ENCODE peak calls at places on chromosomes 11 and 22, in five cellular contexts. T is cardiac muscle cell, A is heart left ventricle, I is transverse colon, Z is HCT116. N is an unnamed sample.

GRCh38 chr11:19225123-19225522 is 15.6 kb downstream of the E2F8 start:
- DNase-seq in T (no peak), A (no peak), I (no peak), Z (no peak), N (no peak)

GRCh38 chr11:122656631-122657101 is 1.1 kb downstream of the UBASH3B start:
- DNase-seq in T (peak; percentile 24), A (peak; percentile 73), I (peak; percentile 30), Z (no peak), N (peak; percentile 11)

GRCh38 chr11:8768625-8769333 is 86.2 kb downstream of the RPL27A start:
- DNase-seq in T (no peak), A (no peak), I (no peak), Z (peak; percentile 72), N (no peak)

GRCh38 chr11:24585192-24585591 is 88.3 kb downstream of the LUZP2 start:
- DNase-seq in T (no peak), A (no peak), I (no peak), Z (no peak), N (no peak)

GRCh38 chr11:73237471-73238290 is 19.6 kb downstream of the P2RY2 start:
- DNase-seq in T (no peak), A (peak; percentile 71), I (no peak), Z (no peak), N (no peak)

GRCh38 chr11:111960916-111961315 is 23.8 kb downstream of the DIXDC1 start:
- DNase-seq in T (no peak), A (no peak), I (peak; percentile 19), Z (no peak), N (no peak)

GRCh38 chr22:39901519-39902146 is 749 bp downstream of the GRAP2 start:
- DNase-seq in T (no peak), A (no peak), I (no peak), Z (no peak), N (no peak)

GRCh38 chr11:128845334-128845780 is 21.7 kb downstream of the KCNJ1 start:
- DNase-seq in T (no peak), A (no peak), I (no peak), Z (no peak), N (no peak)

GRCh38 chr11:57244911-57245310 is 7.9 kb upstream of the APLNR start:
- DNase-seq in T (no peak), A (no peak), I (no peak), Z (no peak), N (no peak)

GRCh38 chr22:30439836-30440235 is 14.3 kb downstream of the MTFP1 start:
- DNase-seq in T (no peak), A (no peak), I (no peak), Z (no peak), N (no peak)

GRCh38 chr11:70579376-70579955 is 181.1 kb downstream of the CTTN start:
- DNase-seq in T (no peak), A (peak; percentile 58), I (no peak), Z (no peak), N (no peak)
- H3K9me3 ChIP-seq in T (no peaks in the 10 kb centered on the region), A (no peaks in the 10 kb centered on the region), I (no peaks in the 10 kb centered on the region), Z (no peaks in the 10 kb centered on the region), N (no peaks in the 10 kb centered on the region)

GRCh38 chr11:33912405-33913361 is 20.8 kb upstream of the LMO2 start:
- DNase-seq in T (no peak), A (no peak), I (no peak), Z (peak; percentile 10), N (no peak)
- H3K9me3 ChIP-seq in T (no peaks in the 10 kb centered on the region), A (no peaks in the 10 kb centered on the region), I (no peaks in the 10 kb centered on the region), Z (no peaks in the 10 kb centered on the region), N (no peaks in the 10 kb centered on the region)

GRCh38 chr11:58998480-58999290 is 59.4 kb downstream of the GLYATL1 start:
- DNase-seq in T (no peak), A (no peak), I (no peak), Z (no peak), N (no peak)

GRCh38 chr11:59000007-59000406 is 60.7 kb downstream of the GLYATL1 start:
- DNase-seq in T (no peak), A (no peak), I (no peak), Z (no peak), N (no peak)

GRCh38 chr11:58994171-58994570 is 54.9 kb downstream of the GLYATL1 start:
- DNase-seq in T (no peak), A (no peak), I (no peak), Z (no peak), N (no peak)

GRCh38 chr11:58999291-58999680 is 60.0 kb downstream of the GLYATL1 start:
- DNase-seq in T (no peak), A (no peak), I (no peak), Z (no peak), N (no peak)
- H3K9me3 ChIP-seq in T (no peaks in the 10 kb centered on the region), A (no peaks in the 10 kb centered on the region), I (no peaks in the 10 kb centered on the region), Z (no peaks in the 10 kb centered on the region), N (no peaks in the 10 kb centered on the region)

GRCh38 chr22:47606426-47606825 is 844.0 kb downstream of the TBC1D22A start:
- DNase-seq in T (no peak), A (no peak), I (no peak), Z (no peak), N (no peak)

GRCh38 chr22:47608421-47608820 is 846.0 kb downstream of the TBC1D22A start:
- DNase-seq in T (no peak), A (no peak), I (no peak), Z (no peak), N (no peak)

GRCh38 chr22:47605886-47606285 is 843.4 kb downstream of the TBC1D22A start:
- DNase-seq in T (no peak), A (no peak), I (no peak), Z (no peak), N (no peak)

GRCh38 chr22:47605441-47605840 is 843.0 kb downstream of the TBC1D22A start:
- DNase-seq in T (no peak), A (no peak), I (no peak), Z (no peak), N (no peak)

DNA sequence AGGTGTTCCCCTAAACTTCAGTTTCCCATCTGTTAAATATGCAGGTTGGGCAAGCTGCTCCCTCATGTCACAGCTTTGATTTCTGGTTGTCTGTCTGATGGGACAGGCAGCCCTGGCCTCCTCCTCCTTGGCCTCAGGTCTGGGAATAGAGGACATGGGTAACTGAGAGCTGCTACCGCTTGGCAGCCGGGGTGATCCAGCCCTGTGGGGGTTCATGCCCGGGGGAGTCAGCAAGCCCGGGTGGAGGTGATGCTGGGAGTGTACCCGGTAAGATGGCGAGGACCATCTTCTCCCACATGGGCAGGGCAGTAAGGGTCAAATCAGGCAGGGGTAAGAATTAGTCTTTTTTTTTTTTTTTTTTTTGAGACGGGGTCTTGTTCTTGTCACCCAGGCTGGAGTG is 845.0 kb downstream of the TBC1D22A start:
- DNase-seq in T (no peak), A (no peak), I (no peak), Z (no peak), N (no peak)
- H3K9me3 ChIP-seq in T (no peaks in the 10 kb centered on the region), A (no peaks in the 10 kb centered on the region), I (no peaks in the 10 kb centered on the region), Z (no peaks in the 10 kb centered on the region), N (no peaks in the 10 kb centered on the region)

GRCh38 chr11:16158426-16158994 is 197.8 kb downstream of the SOX6 start:
- DNase-seq in T (no peak), A (no peak), I (no peak), Z (no peak), N (no peak)
- H3K9me3 ChIP-seq in T (no peaks in the 10 kb centered on the region), A (no peaks in the 10 kb centered on the region), I (no peaks in the 10 kb centered on the region), Z (no peaks in the 10 kb centered on the region), N (no peaks in the 10 kb centered on the region)

GRCh38 chr22:47270463-47271135 is 508.1 kb downstream of the TBC1D22A start:
- DNase-seq in T (no peak), A (no peak), I (no peak), Z (no peak), N (no peak)

GRCh38 chr22:47266329-47266728 is 503.9 kb downstream of the TBC1D22A start:
- DNase-seq in T (no peak), A (no peak), I (no peak), Z (no peak), N (no peak)

GRCh38 chr22:47269689-47270088 is 507.2 kb downstream of the TBC1D22A start:
- DNase-seq in T (no peak), A (no peak), I (no peak), Z (no peak), N (no peak)

DNA sequence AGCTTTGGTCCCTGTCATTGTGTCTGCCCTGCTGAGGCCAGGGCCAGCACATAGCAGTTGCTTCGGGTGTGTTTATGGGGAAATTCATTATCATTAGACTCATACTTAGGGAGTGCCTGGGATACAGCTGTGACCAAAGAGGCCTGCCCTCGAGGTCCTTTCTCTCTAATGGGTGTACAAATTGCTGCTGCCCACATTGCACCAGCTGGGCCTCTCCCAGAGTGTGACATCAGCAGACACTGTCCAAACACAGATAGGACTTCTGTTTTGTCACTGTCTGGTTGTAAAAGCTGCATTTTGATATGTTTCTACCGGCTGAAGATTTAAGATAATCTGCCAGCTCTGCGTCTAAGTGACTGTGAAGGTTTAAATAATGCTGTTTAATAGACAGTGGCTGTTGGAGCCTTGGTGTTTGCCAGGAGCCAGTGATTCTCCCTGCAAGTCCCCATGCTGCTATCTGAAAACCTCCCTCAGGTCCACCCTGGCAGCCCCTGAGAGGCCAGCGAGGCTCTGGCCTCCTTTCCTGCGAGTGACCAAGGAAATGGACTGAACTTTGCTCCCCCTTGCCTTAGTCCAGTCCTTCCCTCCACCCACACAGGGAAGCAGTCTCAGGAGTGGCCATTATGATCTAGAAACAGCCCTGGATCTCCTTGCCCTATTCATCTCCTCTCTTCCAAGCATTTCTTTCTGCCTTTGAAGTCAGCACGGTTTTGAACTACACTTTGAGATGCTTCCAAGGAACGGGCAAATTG is 505.3 kb downstream of the TBC1D22A start:
- DNase-seq in T (no peak), A (no peak), I (no peak), Z (no peak), N (no peak)
- H3K9me3 ChIP-seq in T (peaks cover 3% of the 10 kb centered on the region), A (peaks cover 6% of the 10 kb centered on the region), I (no peaks in the 10 kb centered on the region), Z (peaks cover 5% of the 10 kb centered on the region), N (no peaks in the 10 kb centered on the region)